ENCODE peak calls at places on chromosomes 7 and 10, in ten cellular contexts. One of them, this sample, is unnamed.

GRCh38 chr7:8217200-8218068 is 44.5 kb downstream of the ICA1 start:
- DNase-seq in GM10248: peak
- DNase-seq in heart right ventricle: peak
- DNase-seq in GM20000: peak
- DNase-seq in A549: peak
- DNase-seq in retinal pigment epithelial cell: peak
- DNase-seq in astrocyte of the spinal cord: peak
- DNase-seq in RWPE1: peak
- DNase-seq in foreskin fibroblast: peak
- DNase-seq in CD8-positive, alpha-beta T cell: no peak
- DNase-seq in this sample: peak

GRCh38 chr10:78450807-78451485 is 417.3 kb downstream of the RPS24 start:
- DNase-seq in RWPE1: no peak
- DNase-seq in GM20000: no peak
- DNase-seq in foreskin fibroblast: no peak
- DNase-seq in GM10248: no peak
- DNase-seq in A549: no peak
- DNase-seq in heart right ventricle: no peak
- DNase-seq in CD8-positive, alpha-beta T cell: no peak
- DNase-seq in retinal pigment epithelial cell: no peak
- DNase-seq in astrocyte of the spinal cord: no peak
- DNase-seq in this sample: no peak

GRCh38 chr7:70384891-70385290 is 747.1 kb upstream of the GALNT17 start:
- DNase-seq in astrocyte of the spinal cord: peak
- DNase-seq in GM20000: no peak
- DNase-seq in retinal pigment epithelial cell: peak
- DNase-seq in heart right ventricle: no peak
- DNase-seq in A549: no peak
- DNase-seq in GM10248: no peak
- DNase-seq in CD8-positive, alpha-beta T cell: no peak
- DNase-seq in RWPE1: peak
- DNase-seq in foreskin fibroblast: peak
- DNase-seq in this sample: no peak

GRCh38 chr10:99534939-99535763 is 2.4 kb downstream of the NKX2-3 start:
- DNase-seq in GM10248: peak
- DNase-seq in A549: peak
- DNase-seq in RWPE1: peak
- DNase-seq in GM20000: peak
- DNase-seq in foreskin fibroblast: peak
- DNase-seq in retinal pigment epithelial cell: no peak
- DNase-seq in astrocyte of the spinal cord: no peak
- DNase-seq in heart right ventricle: no peak
- DNase-seq in CD8-positive, alpha-beta T cell: no peak
- DNase-seq in this sample: no peak

GRCh38 chr10:5888843-5889623 is 660 bp downstream of the ANKRD16 start:
- DNase-seq in retinal pigment epithelial cell: no peak
- DNase-seq in RWPE1: peak
- DNase-seq in heart right ventricle: no peak
- DNase-seq in foreskin fibroblast: peak
- DNase-seq in GM20000: peak
- DNase-seq in CD8-positive, alpha-beta T cell: peak
- DNase-seq in GM10248: peak
- DNase-seq in astrocyte of the spinal cord: peak
- DNase-seq in A549: peak
- DNase-seq in this sample: peak

GRCh38 chr7:128682125-128682524 is 10.0 kb downstream of the GARIN1A start:
- DNase-seq in heart right ventricle: no peak
- DNase-seq in retinal pigment epithelial cell: no peak
- DNase-seq in GM10248: peak
- DNase-seq in astrocyte of the spinal cord: no peak
- DNase-seq in RWPE1: no peak
- DNase-seq in foreskin fibroblast: no peak
- DNase-seq in CD8-positive, alpha-beta T cell: no peak
- DNase-seq in A549: no peak
- DNase-seq in GM20000: peak
- DNase-seq in this sample: no peak

GRCh38 chr10:88490216-88490980 is 92.7 kb downstream of the RNLS start:
- DNase-seq in A549: no peak
- DNase-seq in GM10248: no peak
- DNase-seq in retinal pigment epithelial cell: no peak
- DNase-seq in CD8-positive, alpha-beta T cell: no peak
- DNase-seq in foreskin fibroblast: no peak
- DNase-seq in astrocyte of the spinal cord: no peak
- DNase-seq in GM20000: no peak
- DNase-seq in RWPE1: no peak
- DNase-seq in heart right ventricle: no peak
- DNase-seq in this sample: no peak

GRCh38 chr7:136923111-136923510 is 54.7 kb downstream of the CHRM2 start:
- DNase-seq in RWPE1: no peak
- DNase-seq in astrocyte of the spinal cord: peak
- DNase-seq in GM10248: no peak
- DNase-seq in A549: no peak
- DNase-seq in heart right ventricle: no peak
- DNase-seq in foreskin fibroblast: peak
- DNase-seq in retinal pigment epithelial cell: peak
- DNase-seq in CD8-positive, alpha-beta T cell: no peak
- DNase-seq in GM20000: no peak
- DNase-seq in this sample: no peak

GRCh38 chr7:95658676-95659075 is 62.4 kb upstream of the PDK4 start:
- DNase-seq in heart right ventricle: no peak
- DNase-seq in A549: no peak
- DNase-seq in GM20000: no peak
- DNase-seq in RWPE1: no peak
- DNase-seq in retinal pigment epithelial cell: no peak
- DNase-seq in foreskin fibroblast: no peak
- DNase-seq in CD8-positive, alpha-beta T cell: no peak
- DNase-seq in astrocyte of the spinal cord: no peak
- DNase-seq in GM10248: no peak
- DNase-seq in this sample: no peak

GRCh38 chr10:51214207-51214896 is 140.1 kb downstream of the PRKG1 start:
- DNase-seq in A549: no peak
- DNase-seq in CD8-positive, alpha-beta T cell: no peak
- DNase-seq in GM10248: no peak
- DNase-seq in foreskin fibroblast: no peak
- DNase-seq in astrocyte of the spinal cord: no peak
- DNase-seq in heart right ventricle: no peak
- DNase-seq in GM20000: no peak
- DNase-seq in RWPE1: no peak
- DNase-seq in retinal pigment epithelial cell: no peak
- DNase-seq in this sample: no peak

GRCh38 chr10:108360187-108360586 is 1195.7 kb upstream of the SORCS1 start:
- DNase-seq in GM10248: no peak
- DNase-seq in astrocyte of the spinal cord: peak
- DNase-seq in foreskin fibroblast: peak
- DNase-seq in GM20000: no peak
- DNase-seq in CD8-positive, alpha-beta T cell: no peak
- DNase-seq in heart right ventricle: no peak
- DNase-seq in RWPE1: peak
- DNase-seq in A549: no peak
- DNase-seq in retinal pigment epithelial cell: no peak
- DNase-seq in this sample: no peak

GRCh38 chr7:36723951-36724664 is at the start of gene AOAH:
- DNase-seq in heart right ventricle: peak
- DNase-seq in A549: no peak
- DNase-seq in GM10248: peak
- DNase-seq in RWPE1: no peak
- DNase-seq in foreskin fibroblast: no peak
- DNase-seq in GM20000: peak
- DNase-seq in CD8-positive, alpha-beta T cell: peak
- DNase-seq in astrocyte of the spinal cord: no peak
- DNase-seq in retinal pigment epithelial cell: no peak
- DNase-seq in this sample: no peak

GRCh38 chr7:76193881-76194280 is 7.8 kb upstream of the SRRM3 start:
- DNase-seq in RWPE1: no peak
- DNase-seq in foreskin fibroblast: no peak
- DNase-seq in CD8-positive, alpha-beta T cell: no peak
- DNase-seq in GM10248: no peak
- DNase-seq in astrocyte of the spinal cord: no peak
- DNase-seq in heart right ventricle: no peak
- DNase-seq in GM20000: no peak
- DNase-seq in A549: no peak
- DNase-seq in retinal pigment epithelial cell: no peak
- DNase-seq in this sample: no peak

GRCh38 chr10:132294561-132295320 is 13.0 kb downstream of the STK32C start:
- DNase-seq in A549: no peak
- DNase-seq in foreskin fibroblast: no peak
- DNase-seq in astrocyte of the spinal cord: no peak
- DNase-seq in heart right ventricle: no peak
- DNase-seq in CD8-positive, alpha-beta T cell: no peak
- DNase-seq in GM10248: no peak
- DNase-seq in RWPE1: peak
- DNase-seq in GM20000: no peak
- DNase-seq in retinal pigment epithelial cell: no peak
- DNase-seq in this sample: peak

GRCh38 chr10:118721005-118721876 is 33.5 kb downstream of the CACUL1 start:
- DNase-seq in astrocyte of the spinal cord: peak
- DNase-seq in GM10248: peak
- DNase-seq in retinal pigment epithelial cell: no peak
- DNase-seq in RWPE1: peak
- DNase-seq in CD8-positive, alpha-beta T cell: peak
- DNase-seq in foreskin fibroblast: peak
- DNase-seq in GM20000: peak
- DNase-seq in heart right ventricle: peak
- DNase-seq in A549: peak
- DNase-seq in this sample: peak

GRCh38 chr10:126433351-126433750 is 45.1 kb upstream of the ADAM12 start:
- DNase-seq in A549: no peak
- DNase-seq in retinal pigment epithelial cell: no peak
- DNase-seq in astrocyte of the spinal cord: peak
- DNase-seq in heart right ventricle: no peak
- DNase-seq in GM20000: no peak
- DNase-seq in RWPE1: peak
- DNase-seq in foreskin fibroblast: no peak
- DNase-seq in CD8-positive, alpha-beta T cell: no peak
- DNase-seq in GM10248: no peak
- DNase-seq in this sample: no peak

GRCh38 chr7:111677848-111678247 is 115.6 kb upstream of the IMMP2L start:
- DNase-seq in astrocyte of the spinal cord: peak
- DNase-seq in retinal pigment epithelial cell: no peak
- DNase-seq in A549: no peak
- DNase-seq in heart right ventricle: no peak
- DNase-seq in RWPE1: no peak
- DNase-seq in GM10248: no peak
- DNase-seq in CD8-positive, alpha-beta T cell: no peak
- DNase-seq in GM20000: no peak
- DNase-seq in foreskin fibroblast: peak
- DNase-seq in this sample: no peak

GRCh38 chr10:19563424-19564141 is 252.6 kb upstream of the PLXDC2 start:
- DNase-seq in astrocyte of the spinal cord: no peak
- DNase-seq in A549: no peak
- DNase-seq in CD8-positive, alpha-beta T cell: no peak
- DNase-seq in heart right ventricle: no peak
- DNase-seq in retinal pigment epithelial cell: no peak
- DNase-seq in GM10248: no peak
- DNase-seq in GM20000: no peak
- DNase-seq in foreskin fibroblast: no peak
- DNase-seq in RWPE1: no peak
- DNase-seq in this sample: no peak
- TF ChIP-seq CTCF in astrocyte of the spinal cord: no peak
- TF ChIP-seq CTCF in A549: no peak
- TF ChIP-seq CTCF in CD8-positive, alpha-beta T cell: no peak
- TF ChIP-seq CTCF in heart right ventricle: no peak
- TF ChIP-seq CTCF in retinal pigment epithelial cell: no peak
- TF ChIP-seq CTCF in GM10248: no peak
- TF ChIP-seq CTCF in GM20000: no peak
- TF ChIP-seq CTCF in foreskin fibroblast: no peak
- TF ChIP-seq CTCF in RWPE1: no peak
- TF ChIP-seq CTCF in this sample: no peak

DNA sequence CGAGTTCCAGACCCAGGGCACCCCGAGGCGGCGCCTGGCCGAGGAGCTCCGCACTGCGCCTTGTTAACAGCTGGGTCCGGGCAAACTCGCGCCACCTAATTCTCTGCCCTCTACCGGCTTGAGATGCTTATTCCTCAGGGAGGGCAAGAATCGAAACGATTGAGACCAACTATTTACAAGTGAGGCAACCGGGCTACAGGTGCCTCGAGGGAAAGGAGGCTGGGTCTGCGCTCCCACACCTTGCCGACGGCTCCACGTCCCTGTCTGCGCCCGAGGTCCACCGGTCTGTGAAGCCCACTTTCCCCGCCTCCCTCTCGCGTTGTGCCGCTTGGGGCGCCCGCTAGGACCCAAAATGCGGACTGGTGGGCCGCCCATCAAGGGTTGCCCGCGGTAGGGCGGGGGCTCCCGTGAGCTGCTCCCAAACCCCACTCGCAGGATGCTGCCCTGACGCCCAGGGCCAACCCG is 527 bp downstream of the AKR1B1 start:
- DNase-seq in CD8-positive, alpha-beta T cell: peak
- DNase-seq in GM20000: peak
- DNase-seq in RWPE1: peak
- DNase-seq in astrocyte of the spinal cord: peak
- DNase-seq in foreskin fibroblast: peak
- DNase-seq in heart right ventricle: peak
- DNase-seq in GM10248: peak
- DNase-seq in retinal pigment epithelial cell: no peak
- DNase-seq in A549: peak
- DNase-seq in this sample: peak
- TF ChIP-seq CTCF in CD8-positive, alpha-beta T cell: no peak
- TF ChIP-seq CTCF in GM20000: peak
- TF ChIP-seq CTCF in RWPE1: peak
- TF ChIP-seq CTCF in astrocyte of the spinal cord: peak
- TF ChIP-seq CTCF in foreskin fibroblast: peak
- TF ChIP-seq CTCF in heart right ventricle: no peak
- TF ChIP-seq CTCF in GM10248: peak
- TF ChIP-seq CTCF in retinal pigment epithelial cell: peak
- TF ChIP-seq CTCF in A549: peak
- TF ChIP-seq CTCF in this sample: no peak

GRCh38 chr7:65750511-65751344 is 122.1 kb upstream of the VKORC1L1 start:
- DNase-seq in GM20000: peak
- DNase-seq in A549: peak
- DNase-seq in CD8-positive, alpha-beta T cell: peak
- DNase-seq in foreskin fibroblast: peak
- DNase-seq in GM10248: peak
- DNase-seq in RWPE1: peak
- DNase-seq in astrocyte of the spinal cord: peak
- DNase-seq in heart right ventricle: peak
- DNase-seq in retinal pigment epithelial cell: peak
- DNase-seq in this sample: peak
- TF ChIP-seq CTCF in GM20000: no peak
- TF ChIP-seq CTCF in A549: no peak
- TF ChIP-seq CTCF in CD8-positive, alpha-beta T cell: no peak
- TF ChIP-seq CTCF in foreskin fibroblast: no peak
- TF ChIP-seq CTCF in GM10248: no peak
- TF ChIP-seq CTCF in RWPE1: no peak
- TF ChIP-seq CTCF in astrocyte of the spinal cord: no peak
- TF ChIP-seq CTCF in heart right ventricle: no peak
- TF ChIP-seq CTCF in retinal pigment epithelial cell: no peak
- TF ChIP-seq CTCF in this sample: no peak

DNA sequence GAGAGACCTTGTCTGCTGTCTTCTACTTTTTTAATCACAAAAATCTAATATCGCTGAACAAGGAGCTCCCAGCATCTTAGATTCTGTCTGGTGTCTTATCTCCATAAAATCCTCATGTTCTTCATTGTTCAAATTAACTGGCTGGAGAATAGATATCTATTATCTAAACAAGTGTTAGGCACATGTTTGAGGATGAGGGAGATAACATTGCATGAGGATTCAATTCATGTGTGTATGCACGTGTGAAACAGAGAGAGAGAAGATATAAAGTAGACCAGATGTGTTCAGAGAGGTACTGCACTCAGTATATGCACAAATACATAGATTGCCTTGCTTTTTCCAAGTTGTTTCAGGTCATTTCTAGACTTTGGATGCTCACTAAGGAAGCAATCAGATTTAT is 5.4 kb downstream of the BMPER start:
- DNase-seq in GM20000: no peak
- DNase-seq in retinal pigment epithelial cell: no peak
- DNase-seq in foreskin fibroblast: no peak
- DNase-seq in GM10248: no peak
- DNase-seq in heart right ventricle: no peak
- DNase-seq in A549: no peak
- DNase-seq in RWPE1: no peak
- DNase-seq in CD8-positive, alpha-beta T cell: no peak
- DNase-seq in astrocyte of the spinal cord: no peak
- DNase-seq in this sample: no peak
- TF ChIP-seq CTCF in GM20000: no peak
- TF ChIP-seq CTCF in retinal pigment epithelial cell: no peak
- TF ChIP-seq CTCF in foreskin fibroblast: no peak
- TF ChIP-seq CTCF in GM10248: no peak
- TF ChIP-seq CTCF in heart right ventricle: no peak
- TF ChIP-seq CTCF in A549: no peak
- TF ChIP-seq CTCF in RWPE1: no peak
- TF ChIP-seq CTCF in CD8-positive, alpha-beta T cell: no peak
- TF ChIP-seq CTCF in astrocyte of the spinal cord: no peak
- TF ChIP-seq CTCF in this sample: no peak

This sample was measured in endothelial cell.